ENCODE peak calls at places on chromosomes 7 and 10, in four cellular contexts. S, U, B and J are unnamed samples.

GRCh38 chr7:117269417-117269816 is 53.4 kb downstream of the WNT2 start:
- DNase-seq in B (peak), S (no peak), U (no peak), J (no peak)

GRCh38 chr10:49328401-49329185 is 29.6 kb downstream of the C10orf71 start:
- DNase-seq in U (no peak), B (no peak), S (no peak), J (no peak)

GRCh38 chr10:70145666-70146488 is 623 bp downstream of the TYSND1 start:
- DNase-seq in B (peak), U (peak), S (peak), J (peak)

GRCh38 chr7:27149817-27150567 is 2.4 kb downstream of the HOXA3 start:
- DNase-seq in B (no peak), U (no peak), S (no peak), J (no peak)

GRCh38 chr7:158933468-158934139 is 77.2 kb downstream of the DYNC2I1 start:
- DNase-seq in B (no peak), S (no peak), U (no peak), J (no peak)

GRCh38 chr7:108533712-108534111 is 7.8 kb upstream of the PNPLA8 start:
- DNase-seq in B (no peak), U (no peak), S (no peak), J (no peak)

GRCh38 chr7:2560175-2560695 is 1.5 kb downstream of the IQCE start:
- DNase-seq in S (no peak), U (no peak), B (peak), J (no peak)

GRCh38 chr10:132398566-132398991 is 1.6 kb downstream of the PWWP2B start:
- DNase-seq in U (peak), S (no peak), B (no peak), J (no peak)

GRCh38 chr7:1558841-1559625 is 3.0 kb upstream of the TMEM184A start:
- DNase-seq in B (no peak), U (no peak), S (no peak), J (no peak)

GRCh38 chr7:149883452-149883861 is 9.7 kb downstream of the ATP6V0E2 start:
- DNase-seq in B (peak), U (peak), S (peak), J (peak)

GRCh38 chr7:4745265-4745919 is 30.0 kb upstream of the AP5Z1 start:
- DNase-seq in S (peak), B (no peak), U (no peak), J (no peak)

GRCh38 chr7:13911920-13912319 is 77.5 kb downstream of the ETV1 start:
- DNase-seq in U (no peak), S (no peak), B (no peak), J (no peak)

GRCh38 chr7:4775281-4776159 is at the start of gene AP5Z1:
- DNase-seq in U (peak), B (peak), S (peak), J (peak)

GRCh38 chr10:70666960-70667798 is 5.1 kb upstream of the ADAMTS14 start:
- DNase-seq in B (no peak), S (no peak), U (no peak), J (no peak)

GRCh38 chr10:15088428-15089261 is at the start of gene ACBD7:
- DNase-seq in U (peak), B (peak), S (peak), J (peak)

GRCh38 chr10:71077796-71078453 is 134.4 kb upstream of the UNC5B start:
- DNase-seq in U (peak), B (no peak), S (no peak), J (no peak)

GRCh38 chr7:142097571-142097970 is 13.9 kb upstream of the MGAM2 start:
- DNase-seq in U (no peak), B (no peak), S (no peak), J (no peak)

GRCh38 chr10:102523250-102524029 is 19.7 kb downstream of the SUFU start:
- DNase-seq in S (no peak), U (no peak), B (peak), J (peak)

GRCh38 chr10:30818010-30818660 is 188.6 kb upstream of the LYZL2 start:
- DNase-seq in B (peak), U (peak), S (no peak), J (peak)

GRCh38 chr7:142835487-142835886 is 19.4 kb upstream of the EPHB6 start:
- DNase-seq in B (no peak), S (no peak), U (no peak), J (no peak)

GRCh38 chr10:117663750-117664149 is 121.2 kb downstream of the EMX2 start:
- DNase-seq in B (peak), S (no peak), U (no peak), J (peak)

GRCh38 chr7:128742206-128742605 is 3.0 kb downstream of the CALU start:
- DNase-seq in B (peak), U (no peak), S (no peak), J (no peak)

GRCh38 chr10:132684164-132684891 is 101.6 kb downstream of the NKX6-2 start:
- DNase-seq in U (no peak), B (peak), S (no peak), J (no peak)

GRCh38 chr7:100053201-100053600 is 3.6 kb downstream of the ZSCAN21 start:
- DNase-seq in U (peak), S (peak), B (peak), J (peak)

GRCh38 chr10:91797077-91797690 is 1.0 kb upstream of the TNKS2 start:
- DNase-seq in S (peak), U (no peak), B (no peak), J (no peak)

GRCh38 chr7:124171068-124171467 is 138.2 kb upstream of the TMEM229A start:
- DNase-seq in S (peak), U (no peak), B (peak), J (peak)

GRCh38 chr10:84308481-84309304 is 19.7 kb upstream of the CCSER2 start:
- DNase-seq in B (peak), U (no peak), S (no peak), J (peak)

GRCh38 chr7:150370612-150371071 is 2.0 kb downstream of the REPIN1 start:
- DNase-seq in S (no peak), B (peak), U (no peak), J (no peak)

GRCh38 chr10:58599927-58600553 is 87.4 kb downstream of the BICC1 start:
- DNase-seq in B (no peak), U (no peak), S (no peak), J (no peak)

GRCh38 chr10:48439581-48440041 is 133.1 kb downstream of the MAPK8 start:
- DNase-seq in S (no peak), U (no peak), B (peak), J (no peak)

GRCh38 chr10:30270247-30270646 is 78.8 kb downstream of the MTPAP start:
- DNase-seq in S (no peak), U (no peak), B (peak), J (no peak)

GRCh38 chr7:84194484-84195260 is at the start of gene SEMA3A:
- DNase-seq in U (no peak), S (peak), B (peak), J (peak)

GRCh38 chr10:79286318-79286951 is 60.8 kb upstream of the PPIF start:
- DNase-seq in B (peak), S (peak), U (peak), J (peak)

GRCh38 chr7:157302314-157302711 is 34.5 kb upstream of the DNAJB6 start:
- DNase-seq in U (peak), S (peak), B (peak), J (peak)

GRCh38 chr10:986137-986825 is 2.0 kb upstream of the GTPBP4 start:
- DNase-seq in S (no peak), B (peak), U (peak), J (no peak)

GRCh38 chr10:127999291-127999690 is 92.4 kb downstream of the PTPRE start:
- DNase-seq in U (no peak), S (no peak), B (no peak), J (no peak)

GRCh38 chr10:92164024-92164423 is 126.9 kb downstream of the CPEB3 start:
- DNase-seq in U (no peak), B (peak), S (no peak), J (no peak)

GRCh38 chr10:31926765-31927596 is 1.6 kb downstream of the ARHGAP12 start:
- DNase-seq in U (no peak), S (no peak), B (no peak), J (no peak)

GRCh38 chr7:26375604-26376207 is 84.0 kb downstream of the SNX10 start:
- DNase-seq in B (no peak), S (no peak), U (no peak), J (no peak)

GRCh38 chr10:93235686-93236085 is 162.0 kb downstream of the CYP26A1 start:
- DNase-seq in B (peak), U (no peak), S (no peak), J (no peak)

GRCh38 chr7:30562498-30562897 is 32.2 kb upstream of the GARS1 start:
- DNase-seq in U (no peak), B (no peak), S (no peak), J (no peak)
- TF ChIP-seq CTCF in U (no peak), B (no peak), S (no peak), J (no peak)

DNA sequence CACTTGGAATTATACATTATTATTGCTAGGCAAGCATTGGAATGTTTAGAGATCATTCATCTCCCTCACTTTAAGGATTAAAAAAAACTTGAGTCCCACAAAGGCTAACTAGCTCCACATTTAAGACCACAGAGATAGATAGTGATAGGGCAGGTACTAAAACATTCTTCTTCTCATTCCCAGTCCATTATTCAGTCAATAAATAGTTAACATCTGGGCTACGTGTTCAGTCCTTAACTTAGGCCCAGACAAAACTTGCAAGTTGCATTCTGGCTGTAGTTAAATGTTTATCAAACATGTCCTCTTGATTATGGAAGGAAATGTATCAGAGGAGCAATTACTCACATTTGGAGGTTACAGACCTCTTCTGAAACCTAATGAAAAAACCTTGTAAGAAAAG is 2.4 kb downstream of the GNG11 start:
- DNase-seq in U (no peak), B (peak), S (no peak), J (no peak)
- H3K4me3 ChIP-seq in U (no peak), B (peak), S (no peak), J (no peak)

GRCh38 chr7:30791126-30791525 is 19.9 kb downstream of the MINDY4 start:
- DNase-seq in U (no peak), B (no peak), S (no peak), J (no peak)

GRCh38 chr7:30796105-30796869 is 25.1 kb downstream of the MINDY4 start:
- DNase-seq in S (peak), U (peak), B (peak), J (peak)

GRCh38 chr7:30799206-30799975 is 28.2 kb downstream of the MINDY4 start:
- DNase-seq in B (peak), U (no peak), S (no peak), J (peak)

GRCh38 chr7:30797294-30798040 is 26.2 kb downstream of the MINDY4 start:
- DNase-seq in S (no peak), U (peak), B (no peak), J (peak)

GRCh38 chr7:30795161-30795943 is 24.1 kb downstream of the MINDY4 start:
- DNase-seq in U (peak), S (peak), B (peak), J (no peak)
- TF ChIP-seq CTCF in U (no peak), S (no peak), B (no peak), J (no peak)

GRCh38 chr7:43589728-43590127 is 6.8 kb downstream of the STK17A start:
- DNase-seq in B (no peak), U (no peak), S (no peak), J (no peak)
- H3K4me3 ChIP-seq in B (no peak), U (no peak), S (no peak), J (peak)

DNA sequence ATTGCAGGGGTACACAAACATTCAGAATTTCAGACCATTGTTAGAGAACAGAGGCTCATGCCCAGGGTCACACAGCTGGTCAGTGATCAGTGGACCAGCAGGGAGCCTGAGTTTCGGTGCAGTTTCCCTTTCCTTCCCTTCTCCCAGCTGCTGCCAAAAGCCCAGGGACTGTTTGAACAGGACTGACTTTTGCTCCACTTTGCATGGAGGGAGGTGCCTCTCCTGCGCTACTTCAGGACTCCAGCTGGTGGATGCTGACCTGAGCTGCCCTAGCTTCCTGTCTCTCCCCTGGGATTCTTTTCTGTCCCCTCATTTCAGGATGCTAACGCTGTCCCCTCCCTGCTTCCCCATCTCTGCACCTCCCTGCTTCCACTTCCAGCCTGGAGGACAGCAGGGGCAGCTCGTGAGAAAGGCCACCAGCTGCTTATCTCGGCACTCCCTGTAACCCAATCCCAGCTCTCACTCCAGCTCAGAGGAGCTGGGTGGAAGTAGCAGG is 14.5 kb downstream of the SH2D4B start:
- DNase-seq in S (no peak), U (peak), B (no peak), J (no peak)
- TF ChIP-seq CTCF in S (no peak), U (no peak), B (no peak), J (no peak)

GRCh38 chr7:44574286-44574872 is 671 bp upstream of the DDX56 start:
- DNase-seq in S (peak), U (no peak), B (no peak), J (no peak)

GRCh38 chr7:44576228-44576627 is 2.5 kb upstream of the DDX56 start:
- DNase-seq in B (no peak), U (no peak), S (no peak), J (no peak)

GRCh38 chr7:44572771-44573170 is 937 bp downstream of the DDX56 start:
- DNase-seq in U (no peak), S (no peak), B (no peak), J (no peak)

GRCh38 chr7:44573464-44574285 is at the start of gene DDX56:
- DNase-seq in B (peak), S (peak), U (peak), J (peak)

GRCh38 chr7:44575054-44575453 is 1.3 kb upstream of the DDX56 start:
- DNase-seq in U (no peak), B (no peak), S (no peak), J (no peak)
- H3K4me3 ChIP-seq in U (no peak), B (peak), S (no peak), J (no peak)

GRCh38 chr7:74185016-74185415 is 10.9 kb downstream of the EIF4H start:
- DNase-seq in S (no peak), B (no peak), U (no peak), J (no peak)
- TF ChIP-seq CTCF in S (no peak), B (no peak), U (no peak), J (no peak)

DNA sequence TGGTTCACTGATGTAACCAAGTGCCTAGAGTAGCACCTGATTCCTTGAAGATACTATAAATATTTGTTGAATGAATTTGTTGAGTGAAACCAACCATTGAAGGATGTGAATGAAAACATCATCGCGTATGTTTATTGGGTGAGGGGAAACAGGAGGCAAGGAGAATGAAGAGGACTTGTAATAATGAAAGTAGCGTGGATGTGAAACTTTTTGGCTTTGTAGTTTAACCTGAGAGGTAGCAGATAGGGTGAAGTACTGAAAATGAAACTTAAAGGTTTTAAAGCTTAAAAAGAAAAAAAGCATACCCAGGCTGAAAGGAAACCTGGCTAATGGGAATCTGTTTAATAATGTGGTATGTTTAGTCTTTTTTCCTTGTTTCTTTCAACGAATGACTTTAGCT is 5.2 kb downstream of the CCNY start:
- DNase-seq in U (no peak), B (no peak), S (peak), J (peak)
- H3K4me3 ChIP-seq in U (no peak), B (no peak), S (peak), J (no peak)